ENCODE peak calls at places on chromosomes 4 and X, in five cellular contexts. I is NCI-H748 treated with DMSO at 0.1 percent for 48 hours; G is PC-3; Q is activated CD4-positive, alpha-beta T cell treated with anti-CD3 and anti-CD28 coated beads, Interleukin-2, amount 50 U/mL, for 48 hours; W is naive B cell. V is an unnamed sample.
A peak's percentile ranks its signal among the peaks of the same experiment; 100 is the strongest.

GRCh38 chrX:31331928-31332327 is 260.1 kb upstream of the FTHL17 start:
- DNase-seq in G (no peak), Q (no peak), I (no peak), W (no peak), V (no peak)

GRCh38 chrX:51459125-51459524 is 37.3 kb downstream of the NUDT11 start:
- DNase-seq in W (no peak), Q (no peak), G (peak; percentile 57), I (peak; percentile 19), V (peak; percentile 55)

GRCh38 chrX:3713937-3714434 is 537 bp upstream of the PRKX start:
- DNase-seq in W (no peak), I (no peak), Q (peak; percentile 10), G (peak; percentile 9), V (no peak)

GRCh38 chr4:4859799-4860380 is 425 bp downstream of the MSX1 start:
- DNase-seq in Q (no peak), W (no peak), I (no peak), G (no peak), V (peak; percentile 39)

GRCh38 chrX:69018416-69019072 is 146.7 kb downstream of the PJA1 start:
- DNase-seq in W (no peak), G (no peak), I (no peak), Q (no peak), V (no peak)

GRCh38 chr4:23060776-23061175 is 368.0 kb downstream of the GBA3 start:
- DNase-seq in G (peak; percentile 76), W (no peak), Q (no peak), I (no peak), V (no peak)

GRCh38 chr4:151950993-151951726 is 190.4 kb upstream of the GATB start:
- DNase-seq in I (no peak), W (no peak), G (no peak), Q (no peak), V (no peak)

GRCh38 chr4:89277412-89277811 is 30.2 kb downstream of the GPRIN3 start:
- DNase-seq in W (no peak), I (no peak), G (no peak), Q (no peak), V (no peak)

GRCh38 chr4:84366111-84366510 is 133.0 kb downstream of the NKX6-1 start:
- DNase-seq in G (peak; percentile 35), I (no peak), Q (no peak), W (no peak), V (no peak)

GRCh38 chr4:125735107-125735506 is 420.4 kb downstream of the FAT4 start:
- DNase-seq in G (peak; percentile 82), I (no peak), W (no peak), Q (no peak), V (no peak)

GRCh38 chr4:55608591-55608990 is 16.5 kb upstream of the PDCL2 start:
- DNase-seq in Q (no peak), I (no peak), W (no peak), G (no peak), V (no peak)

GRCh38 chr4:128285085-128286023 is 2.3 kb downstream of the PGRMC2 start:
- DNase-seq in I (no peak), Q (no peak), G (peak; percentile 27), W (no peak), V (no peak)

GRCh38 chr4:39181520-39181904 is 817 bp upstream of the WDR19 start:
- DNase-seq in Q (no peak), I (no peak), G (no peak), W (no peak), V (peak; percentile 30)

GRCh38 chr4:40309250-40309774 is 25.8 kb upstream of the CHRNA9 start:
- DNase-seq in W (peak; percentile 78), I (no peak), G (peak; percentile 86), Q (peak; percentile 96), V (peak; percentile 89)

GRCh38 chr4:170234800-170235199 is 145.0 kb upstream of the AADAT start:
- DNase-seq in G (no peak), I (no peak), W (peak; percentile 26), Q (no peak), V (no peak)

GRCh38 chrX:17294561-17294960 is 80.4 kb upstream of the NHS start:
- DNase-seq in G (no peak), I (no peak), Q (no peak), W (no peak), V (no peak)

GRCh38 chr4:174053895-174054294 is 229.6 kb downstream of the FBXO8 start:
- DNase-seq in Q (no peak), I (no peak), W (no peak), G (no peak), V (no peak)

GRCh38 chr4:149784018-149784417 is 31.6 kb downstream of the IQCM start:
- DNase-seq in I (no peak), Q (no peak), G (peak; percentile 45), W (no peak), V (no peak)

GRCh38 chrX:108072746-108073145 is 18.6 kb downstream of the PSMD10 start:
- DNase-seq in Q (no peak), W (no peak), G (peak; percentile 59), I (no peak), V (no peak)

V was measured in MM.1S.